ENCODE peak calls at places on chromosome 14, in nine cellular contexts. Z is GM13976, T is upper lobe of left lung, C is choroid plexus epithelial cell, M is omental fat pad, E is ovary, W is hepatocyte, D is GM10248, U is endothelial cell. O is an unnamed sample.

GRCh38 chr14:57346741-57347140 is 43.6 kb upstream of the NAA30 start:
- DNase-seq in Z (no peak), T (no peak), C (no peak), M (no peak), E (no peak), W (no peak), D (no peak), U (no peak), O (no peak)

GRCh38 chr14:104385189-104386135 is 194.1 kb upstream of the C14orf180 start:
- DNase-seq in Z (peak; percentile 36), T (no peak), C (no peak), M (no peak), E (peak; percentile 29), W (no peak), D (no peak), U (no peak), O (no peak)

GRCh38 chr14:99427632-99428315 is 52.9 kb downstream of the SETD3 start:
- DNase-seq in Z (no peak), T (no peak), C (no peak), M (no peak), E (no peak), W (peak; percentile 58), D (no peak), U (no peak), O (no peak)

GRCh38 chr14:32400480-32400879 is 71.4 kb downstream of the AKAP6 start:
- DNase-seq in Z (no peak), T (no peak), C (no peak), M (no peak), E (no peak), W (no peak), D (no peak), U (no peak), O (no peak)

GRCh38 chr14:68109132-68109531 is 289.6 kb downstream of the RAD51B start:
- DNase-seq in Z (no peak), T (no peak), C (peak; percentile 32), M (no peak), E (no peak), W (peak; percentile 15), D (no peak), U (no peak), O (no peak)

GRCh38 chr14:47846008-47846407 is 170.6 kb upstream of the MDGA2 start:
- DNase-seq in Z (no peak), T (no peak), C (no peak), M (no peak), E (no peak), W (no peak), D (no peak), U (no peak), O (no peak)

GRCh38 chr14:22427771-22428228 is 161.2 kb downstream of the DAD1 start:
- DNase-seq in Z (no peak), T (peak; percentile 59), C (peak; percentile 83), M (no peak), E (no peak), W (peak; percentile 57), D (no peak), U (no peak), O (no peak)

GRCh38 chr14:35332517-35333346 is 40.5 kb downstream of the PSMA6 start:
- DNase-seq in Z (peak; percentile 49), T (peak; percentile 82), C (no peak), M (no peak), E (no peak), W (peak; percentile 75), D (peak; percentile 48), U (no peak), O (no peak)

GRCh38 chr14:40219032-40219431 is 786.8 kb upstream of the FBXO33 start:
- DNase-seq in Z (no peak), T (no peak), C (no peak), M (no peak), E (no peak), W (no peak), D (no peak), U (no peak), O (no peak)

GRCh38 chr14:56195727-56196126 is 77.5 kb downstream of the PELI2 start:
- DNase-seq in Z (peak; percentile 25), T (no peak), C (peak; percentile 61), M (no peak), E (no peak), W (no peak), D (peak; percentile 45), U (no peak), O (no peak)

GRCh38 chr14:71555654-71556559 is 376.3 kb upstream of the RGS6 start:
- DNase-seq in Z (peak; percentile 47), T (peak; percentile 29), C (peak; percentile 45), M (no peak), E (no peak), W (peak; percentile 36), D (peak; percentile 54), U (no peak), O (no peak)

DNA sequence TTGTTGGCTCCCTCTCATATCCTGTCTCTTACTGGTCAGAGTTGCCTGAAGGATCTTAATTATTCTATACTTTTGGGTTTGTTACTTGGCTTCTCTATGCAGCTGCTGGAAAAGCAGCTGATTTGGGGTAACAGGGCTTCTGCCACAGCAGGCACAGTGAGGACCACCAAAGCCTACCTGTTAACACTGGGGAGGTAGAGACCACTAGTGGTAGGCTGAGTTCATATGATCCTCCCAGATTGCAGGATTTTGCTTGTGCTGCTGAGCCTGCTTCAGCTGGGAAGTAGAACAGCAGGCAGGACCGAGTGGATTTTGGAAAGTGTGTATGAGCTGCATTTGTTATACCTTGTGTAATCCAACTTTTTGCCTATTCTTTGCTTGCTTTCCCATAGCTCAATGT is 34.1 kb downstream of the RCOR1 start:
- DNase-seq in Z (no peak), T (no peak), C (no peak), M (no peak), E (no peak), W (no peak), D (no peak), U (no peak), O (no peak)
- TF ChIP-seq CTCF in Z (no peak), T (no peak), C (no peak), M (no peak), E (no peak), W (no peak), D (no peak), U (no peak), O (no peak)

GRCh38 chr14:78763746-78764145 is 593.6 kb downstream of the NRXN3 start:
- DNase-seq in Z (no peak), T (no peak), C (no peak), M (no peak), E (no peak), W (no peak), D (no peak), U (no peak), O (no peak)

GRCh38 chr14:78754059-78754458 is 583.9 kb downstream of the NRXN3 start:
- DNase-seq in Z (no peak), T (no peak), C (no peak), M (no peak), E (no peak), W (no peak), D (no peak), U (no peak), O (no peak)

GRCh38 chr14:78762331-78762730 is 592.2 kb downstream of the NRXN3 start:
- DNase-seq in Z (no peak), T (no peak), C (no peak), M (no peak), E (no peak), W (no peak), D (no peak), U (no peak), O (no peak)

GRCh38 chr14:78752789-78753188 is 582.6 kb downstream of the NRXN3 start:
- DNase-seq in Z (no peak), T (no peak), C (no peak), M (no peak), E (no peak), W (peak; percentile 16), D (no peak), U (no peak), O (no peak)

GRCh38 chr14:78758333-78758732 is 588.2 kb downstream of the NRXN3 start:
- DNase-seq in Z (peak; percentile 25), T (no peak), C (peak; percentile 60), M (no peak), E (no peak), W (peak; percentile 43), D (peak; percentile 20), U (peak; percentile 46), O (no peak)
- TF ChIP-seq CTCF in Z (peak; percentile 28), T (peak; percentile 27), C (peak; percentile 68), M (no peak), E (no peak), W (peak; percentile 43), D (peak; percentile 17), U (peak; percentile 82), O (peak; percentile 80)

DNA sequence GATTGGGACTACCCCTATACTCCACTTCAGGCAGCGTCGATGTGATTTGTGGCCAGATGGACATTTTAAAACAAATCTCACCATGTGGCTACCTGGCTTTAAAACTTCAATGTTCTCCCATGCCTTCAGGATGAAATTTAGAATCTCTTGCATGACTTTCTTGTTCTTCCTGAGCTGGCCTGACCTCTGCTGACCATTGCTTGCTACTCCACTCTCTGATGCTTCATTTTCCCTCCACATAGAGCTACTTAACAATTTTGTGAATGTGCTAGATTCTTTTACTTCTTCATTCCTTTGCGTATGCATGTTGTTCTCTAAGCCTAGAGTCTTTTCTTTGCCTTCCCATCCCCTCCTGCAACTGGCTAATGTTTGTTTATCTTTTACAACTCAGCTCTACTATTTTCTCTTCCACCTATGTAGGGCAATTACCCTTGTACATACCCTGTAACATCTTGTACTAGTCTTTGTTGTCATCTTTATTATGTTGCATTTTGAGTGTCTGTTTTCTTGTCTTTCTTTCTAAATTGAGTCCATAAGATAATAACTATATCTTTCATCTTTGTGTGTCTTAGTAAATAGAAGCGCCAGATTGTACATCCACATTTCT is 41.2 kb downstream of the YLPM1 start:
- DNase-seq in Z (peak; percentile 40), T (no peak), C (peak; percentile 87), M (no peak), E (peak; percentile 53), W (peak; percentile 23), D (peak; percentile 36), U (peak; percentile 48), O (no peak)
- TF ChIP-seq CTCF in Z (peak; percentile 51), T (peak; percentile 34), C (peak; percentile 86), M (no peak), E (peak; percentile 26), W (peak; percentile 44), D (peak; percentile 58), U (peak; percentile 65), O (peak; percentile 64)

GRCh38 chr14:21238823-21239518 is 30.3 kb downstream of the HNRNPC start:
- DNase-seq in Z (no peak), T (no peak), C (no peak), M (no peak), E (no peak), W (no peak), D (no peak), U (no peak), O (no peak)

GRCh38 chr14:21240417-21240816 is 28.8 kb downstream of the HNRNPC start:
- DNase-seq in Z (no peak), T (no peak), C (no peak), M (no peak), E (no peak), W (no peak), D (no peak), U (no peak), O (no peak)

GRCh38 chr14:21236948-21237797 is 32.1 kb downstream of the HNRNPC start:
- DNase-seq in Z (no peak), T (no peak), C (no peak), M (no peak), E (no peak), W (no peak), D (no peak), U (no peak), O (no peak)

GRCh38 chr14:21244546-21244945 is 24.7 kb downstream of the HNRNPC start:
- DNase-seq in Z (no peak), T (no peak), C (no peak), M (no peak), E (no peak), W (no peak), D (no peak), U (no peak), O (no peak)

GRCh38 chr14:21241218-21241819 is 27.9 kb downstream of the HNRNPC start:
- DNase-seq in Z (no peak), T (no peak), C (peak; percentile 53), M (no peak), E (no peak), W (peak; percentile 21), D (no peak), U (no peak), O (no peak)
- TF ChIP-seq CTCF in Z (no peak), T (no peak), C (no peak), M (no peak), E (no peak), W (peak; percentile 49), D (peak; percentile 27), U (peak; percentile 62), O (peak; percentile 72)